ENCODE peak calls at places on chromosomes 16 and 17, in six cellular contexts. A is dorsolateral prefrontal cortex, U is BJ, F is AG10803, G is IMR-90, I is fibroblast of villous mesenchyme. J is an unnamed sample.

GRCh38 chr16:27314161-27314723 is 468 bp downstream of the IL4R start:
- DNase-seq in I (peak; percentile 98), A (no peak), G (peak; percentile 97), U (peak; percentile 31), F (peak; percentile 87), J (peak; percentile 93)

GRCh38 chr16:85146922-85147651 is 34.8 kb upstream of the CIBAR2 start:
- DNase-seq in F (no peak), G (no peak), A (no peak), I (peak; percentile 92), U (no peak), J (no peak)

GRCh38 chr16:58792188-58792587 is 58.1 kb upstream of the GOT2 start:
- DNase-seq in A (no peak), I (no peak), U (no peak), F (no peak), G (no peak), J (no peak)

GRCh38 chr16:86033016-86033474 is 134.1 kb downstream of the IRF8 start:
- DNase-seq in I (no peak), A (no peak), G (no peak), F (no peak), U (no peak), J (no peak)

GRCh38 chr16:81645303-81645702 is 133.8 kb upstream of the PLCG2 start:
- DNase-seq in F (peak; percentile 84), G (peak; percentile 85), A (peak; percentile 70), U (peak; percentile 54), I (peak; percentile 80), J (peak; percentile 88)

GRCh38 chr17:6831662-6832263 is at the start of gene TEKT1:
- DNase-seq in G (peak; percentile 26), F (peak; percentile 57), A (peak; percentile 79), U (no peak), I (peak; percentile 68), J (peak; percentile 29)

GRCh38 chr16:4477966-4478365 is 1.8 kb downstream of the HMOX2 start:
- DNase-seq in I (peak; percentile 44), U (no peak), A (no peak), G (peak; percentile 61), F (peak; percentile 53), J (no peak)

GRCh38 chr17:47651704-47652103 is 2.0 kb downstream of the KPNB1 start:
- DNase-seq in U (no peak), F (no peak), A (no peak), G (no peak), I (no peak), J (no peak)

GRCh38 chr17:48439875-48440505 is 10.0 kb upstream of the SKAP1 start:
- DNase-seq in F (no peak), U (no peak), I (no peak), A (no peak), G (no peak), J (no peak)

GRCh38 chr16:19384656-19385055 is 33.0 kb upstream of the TMC5 start:
- DNase-seq in U (no peak), A (no peak), I (no peak), F (no peak), G (no peak), J (no peak)

GRCh38 chr17:36532435-36532975 is 2.2 kb downstream of the MYO19 start:
- DNase-seq in G (no peak), U (no peak), I (no peak), A (no peak), F (no peak), J (no peak)

GRCh38 chr17:36525888-36526287 is 8.8 kb downstream of the MYO19 start:
- DNase-seq in G (no peak), U (no peak), A (no peak), F (no peak), I (no peak), J (no peak)

GRCh38 chr17:36525113-36525512 is 9.6 kb downstream of the MYO19 start:
- DNase-seq in A (no peak), G (peak; percentile 65), U (no peak), F (no peak), I (no peak), J (no peak)

GRCh38 chr17:36527851-36528250 is 6.8 kb downstream of the MYO19 start:
- DNase-seq in G (no peak), F (no peak), A (no peak), U (no peak), I (no peak), J (no peak)

GRCh38 chr17:36529121-36529520 is 5.5 kb downstream of the MYO19 start:
- DNase-seq in A (no peak), I (peak; percentile 3), F (peak; percentile 44), U (peak; percentile 8), G (peak; percentile 75), J (no peak)
- H3K4me3 ChIP-seq in A (no peak overlapping the region), I (no peak overlapping the region), F (no peak overlapping the region), U (no peak overlapping the region), G (no peak overlapping the region), J (no peak overlapping the region)

GRCh38 chr17:81517339-81518112 is 4.9 kb upstream of the ACTG1 start:
- DNase-seq in G (no peak), F (no peak), I (peak; percentile 30), U (no peak), A (no peak), J (no peak)
- TF ChIP-seq CTCF in G (no peak), F (no peak), I (no peak), U (no peak), A (no peak), J (no peak)

DNA sequence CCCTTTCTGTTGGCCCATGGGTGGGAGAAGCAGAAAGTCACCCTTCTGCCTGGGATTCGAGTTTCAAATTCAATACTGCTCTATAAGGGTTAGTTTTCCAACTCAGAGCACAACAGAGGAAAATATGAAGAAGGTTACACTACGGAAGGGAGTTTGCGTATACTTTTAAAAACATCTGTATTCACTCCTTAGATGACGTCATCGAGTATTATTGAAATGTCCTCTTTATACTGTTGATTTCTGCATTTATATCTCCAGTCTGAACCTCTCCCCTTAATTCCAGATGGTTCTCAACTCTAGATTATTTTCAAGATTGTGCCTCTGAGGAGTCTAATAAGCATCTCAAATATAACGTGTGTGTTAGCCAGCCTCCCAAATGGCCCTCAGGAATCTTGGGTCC is 249.1 kb downstream of the MAP2K4 start:
- DNase-seq in U (no peak), I (no peak), G (no peak), F (no peak), A (no peak), J (no peak)
- H3K4me3 ChIP-seq in U (no peak overlapping the region), I (no peak overlapping the region), G (no peak overlapping the region), F (no peak overlapping the region), A (no peak overlapping the region), J (no peak overlapping the region)

GRCh38 chr16:88758944-88759244 is 26.1 kb downstream of the PIEZO1 start:
- DNase-seq in F (no peak), U (no peak), A (no peak), I (no peak), G (no peak), J (no peak)

GRCh38 chr16:88758227-88758943 is 26.6 kb downstream of the PIEZO1 start:
- DNase-seq in F (no peak), G (no peak), U (no peak), I (no peak), A (no peak), J (no peak)

GRCh38 chr16:88760424-88761142 is 24.4 kb downstream of the PIEZO1 start:
- DNase-seq in U (no peak), A (no peak), F (no peak), I (no peak), G (no peak), J (no peak)

GRCh38 chr16:88759976-88760350 is 25.1 kb downstream of the PIEZO1 start:
- DNase-seq in G (no peak), A (no peak), U (no peak), I (no peak), F (no peak), J (no peak)

GRCh38 chr16:88759245-88759975 is 25.6 kb downstream of the PIEZO1 start:
- DNase-seq in G (peak; percentile 49), I (peak; percentile 86), A (no peak), U (no peak), F (no peak), J (no peak)
- TF ChIP-seq CTCF in G (no peak), I (peak; percentile 27), A (no peak), U (no peak), F (no peak), J (no peak)

GRCh38 chr16:47467501-47467900 is 6.4 kb downstream of the PHKB start:
- DNase-seq in U (no peak), F (no peak), I (no peak), A (no peak), G (no peak), J (no peak)
- H3K4me3 ChIP-seq in U (no peak overlapping the region), F (no peak overlapping the region), I (no peak overlapping the region), A (no peak overlapping the region), G (no peak overlapping the region), J (no peak overlapping the region)